ENCODE peak calls at places on chromosomes 4 and X, in four cellular contexts. One of them, this sample, is unnamed.

GRCh38 chr4:2441393-2442174 is 22.8 kb downstream of the CFAP99 start:
- DNase-seq in A549: peak
- DNase-seq in body of pancreas: peak
- DNase-seq in gastrocnemius medialis: no peak
- DNase-seq in this sample: peak

GRCh38 chr4:181549789-181550188 is 693.4 kb upstream of the TENM3 start:
- DNase-seq in body of pancreas: no peak
- DNase-seq in gastrocnemius medialis: no peak
- DNase-seq in A549: no peak
- DNase-seq in this sample: no peak

GRCh38 chr4:144547678-144548298 is 98.2 kb upstream of the HHIP start:
- DNase-seq in body of pancreas: no peak
- DNase-seq in A549: no peak
- DNase-seq in gastrocnemius medialis: no peak
- DNase-seq in this sample: no peak

GRCh38 chr4:127103723-127104122 is 529.0 kb upstream of the INTU start:
- DNase-seq in body of pancreas: no peak
- DNase-seq in gastrocnemius medialis: no peak
- DNase-seq in A549: no peak
- DNase-seq in this sample: no peak

GRCh38 chr4:26723216-26723615 is 137.4 kb upstream of the STIM2 start:
- DNase-seq in body of pancreas: no peak
- DNase-seq in gastrocnemius medialis: no peak
- DNase-seq in A549: no peak
- DNase-seq in this sample: no peak

GRCh38 chrX:97045470-97045869 is 161.8 kb downstream of the RPA4 start:
- DNase-seq in A549: no peak
- DNase-seq in gastrocnemius medialis: no peak
- DNase-seq in body of pancreas: no peak
- DNase-seq in this sample: no peak

GRCh38 chrX:125210146-125210545 is 109.5 kb upstream of the TEX13C start:
- DNase-seq in A549: no peak
- DNase-seq in gastrocnemius medialis: no peak
- DNase-seq in body of pancreas: no peak
- DNase-seq in this sample: no peak

GRCh38 chrX:15382809-15383208 is 1.4 kb downstream of the VEGFD start:
- DNase-seq in gastrocnemius medialis: no peak
- DNase-seq in A549: no peak
- DNase-seq in body of pancreas: no peak
- DNase-seq in this sample: no peak

GRCh38 chr4:57077550-57078311 is 32.5 kb downstream of the IGFBP7 start:
- DNase-seq in A549: no peak
- DNase-seq in gastrocnemius medialis: no peak
- DNase-seq in body of pancreas: no peak
- DNase-seq in this sample: no peak

GRCh38 chrX:15564981-15565579 is 35.7 kb downstream of the ACE2 start:
- DNase-seq in A549: peak
- DNase-seq in gastrocnemius medialis: peak
- DNase-seq in body of pancreas: peak
- DNase-seq in this sample: peak

GRCh38 chr4:87014284-87014782 is 79.5 kb downstream of the AFF1 start:
- DNase-seq in A549: no peak
- DNase-seq in body of pancreas: no peak
- DNase-seq in gastrocnemius medialis: no peak
- DNase-seq in this sample: no peak

GRCh38 chrX:135003876-135004623 is 13.3 kb downstream of the SMIM10 start:
- DNase-seq in body of pancreas: peak
- DNase-seq in gastrocnemius medialis: peak
- DNase-seq in A549: peak
- DNase-seq in this sample: peak

GRCh38 chr4:154349829-154350228 is 141.8 kb downstream of the DCHS2 start:
- DNase-seq in gastrocnemius medialis: no peak
- DNase-seq in A549: peak
- DNase-seq in body of pancreas: peak
- DNase-seq in this sample: no peak

GRCh38 chr4:143337600-143338287 is 1.1 kb downstream of the GAB1 start:
- DNase-seq in gastrocnemius medialis: no peak
- DNase-seq in A549: no peak
- DNase-seq in body of pancreas: peak
- DNase-seq in this sample: peak
- H3K27ac ChIP-seq in gastrocnemius medialis: peak
- H3K27ac ChIP-seq in A549: no peak
- H3K27ac ChIP-seq in body of pancreas: peak
- H3K27ac ChIP-seq in this sample: peak

DNA sequence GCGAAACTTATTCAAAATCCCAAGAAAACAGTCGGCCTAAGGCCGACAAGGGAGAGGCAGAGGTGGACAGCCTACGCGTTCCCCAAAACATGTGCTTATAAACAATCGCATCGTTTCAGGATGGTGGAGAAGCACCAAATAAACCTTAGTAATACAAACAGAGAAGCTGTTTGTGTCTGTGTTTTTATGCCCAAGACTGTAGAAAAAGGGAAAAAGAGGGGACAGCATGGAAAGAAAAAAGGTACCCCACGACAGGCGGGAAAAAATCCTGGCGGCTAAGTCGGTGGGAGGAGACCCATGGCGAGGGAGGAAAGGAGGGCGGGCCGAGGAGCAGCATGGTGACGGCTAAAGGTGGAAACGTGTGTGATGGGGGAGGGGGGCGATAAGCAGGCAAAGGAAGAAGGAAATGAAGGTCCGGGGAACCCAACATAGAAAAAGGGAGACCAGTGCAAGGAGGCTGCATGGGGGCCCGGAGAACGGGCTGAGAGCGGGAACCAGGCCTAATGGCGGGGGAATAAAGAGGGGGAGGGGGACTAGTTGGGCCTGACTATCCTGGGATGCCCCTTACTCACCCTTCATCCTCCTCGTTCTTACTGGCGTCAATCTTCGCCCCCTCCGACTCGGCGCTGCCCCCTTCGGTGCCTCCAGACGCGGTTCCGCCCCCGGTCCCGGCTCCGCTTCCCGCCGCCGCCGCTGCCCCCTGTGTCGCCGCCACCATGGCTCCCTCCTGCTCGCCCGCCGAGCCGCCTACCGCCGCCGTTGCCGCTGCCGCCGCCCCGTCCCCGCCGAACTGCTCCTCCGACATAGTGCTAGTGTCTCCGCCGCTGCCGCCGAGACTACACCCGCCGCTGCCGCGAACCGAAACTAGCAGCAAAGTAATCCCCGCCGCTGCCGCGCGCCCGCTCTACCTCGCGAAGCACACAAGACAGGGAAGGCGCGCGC is 646 bp downstream of the HNRNPD start:
- DNase-seq in body of pancreas: peak
- DNase-seq in gastrocnemius medialis: peak
- DNase-seq in A549: peak
- DNase-seq in this sample: peak
- TF ChIP-seq POLR2A in body of pancreas: no peak
- TF ChIP-seq POLR2A in gastrocnemius medialis: no peak
- TF ChIP-seq POLR2A in A549: no peak
- TF ChIP-seq POLR2A in this sample: no peak

DNA sequence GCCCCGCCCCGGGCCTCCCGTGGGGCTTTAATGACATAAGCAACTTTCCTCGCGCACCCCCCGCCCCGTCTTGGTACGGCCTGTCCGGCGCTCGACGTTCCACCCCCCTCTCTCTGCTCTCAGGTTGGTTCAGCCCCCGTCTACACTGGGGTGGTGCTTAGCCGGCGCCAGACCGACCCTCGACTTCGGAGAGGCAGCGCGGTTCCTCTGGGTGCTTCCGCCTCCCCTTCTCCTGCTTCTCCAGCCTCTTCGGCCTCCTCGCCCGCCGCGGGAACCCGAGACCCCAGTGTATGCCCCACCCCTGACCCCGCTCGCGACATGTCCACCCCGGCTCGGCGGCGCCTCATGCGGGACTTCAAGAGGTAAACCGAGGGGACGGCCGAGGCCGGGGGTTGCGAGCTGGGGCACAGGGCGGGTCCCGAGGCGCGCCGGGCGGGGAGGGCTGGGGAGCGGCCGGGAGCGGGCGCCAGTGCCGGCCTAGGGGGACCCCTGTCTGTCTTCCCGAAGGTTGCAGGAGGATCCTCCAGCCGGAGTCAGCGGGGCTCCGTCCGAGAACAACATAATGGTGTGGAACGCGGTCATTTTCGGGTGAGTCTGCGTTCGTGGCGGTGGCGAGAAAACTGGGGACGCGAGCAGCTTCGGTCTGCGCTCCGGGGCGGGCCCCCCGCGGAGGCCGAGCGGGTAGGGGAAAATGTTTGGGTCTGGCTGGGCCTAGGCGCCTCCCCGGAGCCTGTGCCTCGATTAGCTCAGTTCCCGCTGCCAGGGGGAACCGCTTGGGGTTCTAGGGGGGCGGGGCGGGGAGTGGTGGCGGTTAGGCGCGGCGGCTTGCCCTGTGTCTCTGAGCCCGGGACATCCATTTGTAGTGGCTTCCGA is at the start of gene UBE2A:
- DNase-seq in A549: peak
- DNase-seq in gastrocnemius medialis: peak
- DNase-seq in body of pancreas: peak
- DNase-seq in this sample: peak
- H3K27ac ChIP-seq in A549: peak
- H3K27ac ChIP-seq in gastrocnemius medialis: peak
- H3K27ac ChIP-seq in body of pancreas: peak
- H3K27ac ChIP-seq in this sample: peak

GRCh38 chr4:146367347-146367746 is 153.0 kb downstream of the REELD1 start:
- DNase-seq in body of pancreas: no peak
- DNase-seq in gastrocnemius medialis: no peak
- DNase-seq in A549: no peak
- DNase-seq in this sample: no peak
- TF ChIP-seq POLR2A in body of pancreas: no peak
- TF ChIP-seq POLR2A in gastrocnemius medialis: no peak
- TF ChIP-seq POLR2A in A549: no peak
- TF ChIP-seq POLR2A in this sample: no peak

GRCh38 chr4:65924843-65925242 is 254.6 kb upstream of the EPHA5 start:
- DNase-seq in body of pancreas: no peak
- DNase-seq in A549: no peak
- DNase-seq in gastrocnemius medialis: no peak
- DNase-seq in this sample: no peak

GRCh38 chr4:65917486-65917885 is 247.2 kb upstream of the EPHA5 start:
- DNase-seq in A549: no peak
- DNase-seq in gastrocnemius medialis: no peak
- DNase-seq in body of pancreas: no peak
- DNase-seq in this sample: no peak

GRCh38 chr4:65921180-65921579 is 250.9 kb upstream of the EPHA5 start:
- DNase-seq in body of pancreas: no peak
- DNase-seq in A549: no peak
- DNase-seq in gastrocnemius medialis: no peak
- DNase-seq in this sample: no peak

GRCh38 chr4:65918217-65918616 is 247.9 kb upstream of the EPHA5 start:
- DNase-seq in A549: no peak
- DNase-seq in gastrocnemius medialis: no peak
- DNase-seq in body of pancreas: no peak
- DNase-seq in this sample: no peak

DNA sequence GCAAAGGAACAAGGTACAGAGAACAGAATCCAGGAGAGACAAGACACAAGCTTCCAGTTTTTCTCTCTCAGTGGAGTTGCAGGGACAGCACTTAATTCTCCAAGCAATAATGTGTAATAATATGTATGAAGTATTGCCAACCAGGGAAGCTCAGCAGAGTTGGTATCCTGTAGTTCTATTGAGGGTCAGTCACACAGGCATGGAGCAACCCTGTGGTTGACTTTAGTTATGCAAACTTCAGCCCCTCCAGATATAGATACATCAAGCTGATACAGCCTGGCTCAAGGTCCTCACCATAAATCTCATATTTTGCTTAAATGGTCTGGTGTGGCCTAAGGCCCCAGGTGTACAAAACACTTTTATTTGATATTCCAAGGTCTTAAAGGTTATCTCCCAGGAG is 248.6 kb upstream of the EPHA5 start:
- DNase-seq in gastrocnemius medialis: no peak
- DNase-seq in body of pancreas: no peak
- DNase-seq in A549: no peak
- DNase-seq in this sample: no peak
- H3K27ac ChIP-seq in gastrocnemius medialis: no peak
- H3K27ac ChIP-seq in body of pancreas: no peak
- H3K27ac ChIP-seq in A549: no peak
- H3K27ac ChIP-seq in this sample: no peak

GRCh38 chr4:185392156-185392555 is 3.6 kb downstream of the LRP2BP start:
- DNase-seq in gastrocnemius medialis: no peak
- DNase-seq in body of pancreas: no peak
- DNase-seq in A549: no peak
- DNase-seq in this sample: no peak

GRCh38 chr4:185394568-185395254 is 1.0 kb downstream of the LRP2BP start:
- DNase-seq in gastrocnemius medialis: no peak
- DNase-seq in body of pancreas: no peak
- DNase-seq in A549: no peak
- DNase-seq in this sample: no peak

GRCh38 chr4:185387957-185388356 is 7.8 kb downstream of the LRP2BP start:
- DNase-seq in A549: no peak
- DNase-seq in gastrocnemius medialis: no peak
- DNase-seq in body of pancreas: no peak
- DNase-seq in this sample: no peak

GRCh38 chr4:185395255-185395955 is at the start of gene LRP2BP:
- DNase-seq in body of pancreas: no peak
- DNase-seq in A549: no peak
- DNase-seq in gastrocnemius medialis: no peak
- DNase-seq in this sample: no peak

DNA sequence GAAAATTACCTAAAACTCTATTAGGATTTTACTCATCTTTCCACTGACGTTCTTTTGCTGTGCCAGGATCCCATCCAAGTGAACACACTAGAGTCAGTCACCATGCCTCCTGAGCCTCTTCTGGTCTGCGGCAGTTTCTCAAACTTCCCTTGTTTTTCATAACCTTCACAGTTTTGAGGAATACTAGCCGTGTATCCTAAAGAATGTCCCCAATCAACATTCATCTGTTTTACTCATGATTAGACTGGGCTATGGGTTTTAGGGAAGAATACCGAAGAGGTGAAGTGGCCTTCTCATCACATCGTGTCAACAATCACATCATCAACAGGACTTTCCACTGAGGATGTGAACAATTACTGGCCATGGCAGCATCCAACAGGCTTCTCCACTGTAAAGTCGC is 4.8 kb downstream of the LRP2BP start:
- DNase-seq in gastrocnemius medialis: no peak
- DNase-seq in body of pancreas: no peak
- DNase-seq in A549: no peak
- DNase-seq in this sample: no peak
- TF ChIP-seq POLR2A in gastrocnemius medialis: no peak
- TF ChIP-seq POLR2A in body of pancreas: no peak
- TF ChIP-seq POLR2A in A549: no peak
- TF ChIP-seq POLR2A in this sample: no peak

DNA sequence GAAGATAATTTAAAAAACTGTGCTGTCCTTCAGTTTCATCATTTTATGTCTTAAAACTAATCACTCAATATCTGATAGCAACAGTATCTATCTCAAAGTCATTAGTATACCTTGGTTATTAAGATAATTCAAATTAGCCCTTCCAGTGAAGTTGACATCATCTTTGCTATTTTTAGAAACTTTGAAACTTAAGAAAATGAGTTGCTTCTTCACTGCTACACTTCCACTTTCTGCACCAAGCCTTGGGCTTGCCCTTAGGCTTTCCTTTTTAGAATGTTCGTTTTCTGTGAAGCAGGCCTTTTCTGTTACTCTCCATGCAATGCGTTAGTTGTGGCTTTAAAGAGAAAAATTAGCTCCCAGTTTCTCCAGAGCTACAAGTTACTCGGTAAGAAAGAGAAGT is 4.4 kb upstream of the VAMP7 start:
- DNase-seq in gastrocnemius medialis: no peak
- DNase-seq in body of pancreas: no peak
- DNase-seq in A549: no peak
- DNase-seq in this sample: no peak
- H3K27ac ChIP-seq in gastrocnemius medialis: no peak
- H3K27ac ChIP-seq in body of pancreas: no peak
- H3K27ac ChIP-seq in A549: no peak
- H3K27ac ChIP-seq in this sample: no peak